ENCODE peak calls at places on chromosomes 2 and 18, in six cellular contexts. One of them, this sample, is unnamed.

GRCh38 chr2:39567507-39567906 is 98.2 kb upstream of the TMEM178A start:
- DNase-seq in non-pigmented ciliary epithelial cell: peak
- DNase-seq in lower lobe of right lung: no peak
- DNase-seq in M059J: peak
- DNase-seq in fibroblast of the aortic adventitia: peak
- DNase-seq in SK-MEL-5: no peak
- DNase-seq in this sample: no peak

GRCh38 chr2:49044265-49044664 is 110.0 kb downstream of the FSHR start:
- DNase-seq in non-pigmented ciliary epithelial cell: no peak
- DNase-seq in lower lobe of right lung: no peak
- DNase-seq in M059J: no peak
- DNase-seq in fibroblast of the aortic adventitia: no peak
- DNase-seq in SK-MEL-5: no peak
- DNase-seq in this sample: no peak

GRCh38 chr18:34352385-34353163 is 127.9 kb upstream of the NOL4 start:
- DNase-seq in non-pigmented ciliary epithelial cell: no peak
- DNase-seq in lower lobe of right lung: no peak
- DNase-seq in M059J: peak
- DNase-seq in fibroblast of the aortic adventitia: no peak
- DNase-seq in SK-MEL-5: peak
- DNase-seq in this sample: no peak

GRCh38 chr2:29753676-29754444 is 167.5 kb downstream of the ALK start:
- DNase-seq in non-pigmented ciliary epithelial cell: peak
- DNase-seq in lower lobe of right lung: no peak
- DNase-seq in M059J: peak
- DNase-seq in fibroblast of the aortic adventitia: peak
- DNase-seq in SK-MEL-5: no peak
- DNase-seq in this sample: no peak

GRCh38 chr18:37564796-37565137 is 831 bp downstream of the CELF4 start:
- DNase-seq in non-pigmented ciliary epithelial cell: no peak
- DNase-seq in lower lobe of right lung: peak
- DNase-seq in M059J: peak
- DNase-seq in fibroblast of the aortic adventitia: peak
- DNase-seq in SK-MEL-5: peak
- DNase-seq in this sample: peak

GRCh38 chr2:128630974-128631697 is 312.5 kb upstream of the HS6ST1 start:
- DNase-seq in non-pigmented ciliary epithelial cell: no peak
- DNase-seq in lower lobe of right lung: no peak
- DNase-seq in M059J: no peak
- DNase-seq in fibroblast of the aortic adventitia: no peak
- DNase-seq in SK-MEL-5: no peak
- DNase-seq in this sample: no peak

GRCh38 chr2:170883683-170884082 is 45.4 kb upstream of the GORASP2 start:
- DNase-seq in non-pigmented ciliary epithelial cell: no peak
- DNase-seq in lower lobe of right lung: no peak
- DNase-seq in M059J: peak
- DNase-seq in fibroblast of the aortic adventitia: no peak
- DNase-seq in SK-MEL-5: no peak
- DNase-seq in this sample: no peak

GRCh38 chr2:105143467-105144127 is 97.9 kb upstream of the GPR45 start:
- DNase-seq in non-pigmented ciliary epithelial cell: no peak
- DNase-seq in lower lobe of right lung: no peak
- DNase-seq in M059J: no peak
- DNase-seq in fibroblast of the aortic adventitia: no peak
- DNase-seq in SK-MEL-5: peak
- DNase-seq in this sample: peak

GRCh38 chr18:47373465-47373864 is 122.0 kb upstream of the SKOR2 start:
- DNase-seq in non-pigmented ciliary epithelial cell: no peak
- DNase-seq in lower lobe of right lung: no peak
- DNase-seq in M059J: no peak
- DNase-seq in fibroblast of the aortic adventitia: no peak
- DNase-seq in SK-MEL-5: no peak
- DNase-seq in this sample: no peak

GRCh38 chr2:53633441-53633840 is 134.2 kb upstream of the CHAC2 start:
- DNase-seq in non-pigmented ciliary epithelial cell: no peak
- DNase-seq in lower lobe of right lung: no peak
- DNase-seq in M059J: peak
- DNase-seq in fibroblast of the aortic adventitia: peak
- DNase-seq in SK-MEL-5: no peak
- DNase-seq in this sample: peak

GRCh38 chr2:238421695-238422035 is 5.1 kb upstream of the ASB1 start:
- DNase-seq in non-pigmented ciliary epithelial cell: no peak
- DNase-seq in lower lobe of right lung: no peak
- DNase-seq in M059J: no peak
- DNase-seq in fibroblast of the aortic adventitia: no peak
- DNase-seq in SK-MEL-5: no peak
- DNase-seq in this sample: no peak

GRCh38 chr2:204492417-204492816 is 52.9 kb upstream of the PARD3B start:
- DNase-seq in non-pigmented ciliary epithelial cell: no peak
- DNase-seq in lower lobe of right lung: no peak
- DNase-seq in M059J: no peak
- DNase-seq in fibroblast of the aortic adventitia: no peak
- DNase-seq in SK-MEL-5: no peak
- DNase-seq in this sample: no peak

GRCh38 chr2:215396595-215397313 is 39.1 kb downstream of the FN1 start:
- DNase-seq in non-pigmented ciliary epithelial cell: no peak
- DNase-seq in lower lobe of right lung: no peak
- DNase-seq in M059J: peak
- DNase-seq in fibroblast of the aortic adventitia: peak
- DNase-seq in SK-MEL-5: peak
- DNase-seq in this sample: peak

GRCh38 chr2:179655627-179656026 is 205.8 kb downstream of the ZNF385B start:
- DNase-seq in non-pigmented ciliary epithelial cell: peak
- DNase-seq in lower lobe of right lung: no peak
- DNase-seq in M059J: peak
- DNase-seq in fibroblast of the aortic adventitia: peak
- DNase-seq in SK-MEL-5: no peak
- DNase-seq in this sample: no peak

GRCh38 chr2:197055045-197055444 is 128.5 kb upstream of the PGAP1 start:
- DNase-seq in non-pigmented ciliary epithelial cell: no peak
- DNase-seq in lower lobe of right lung: no peak
- DNase-seq in M059J: no peak
- DNase-seq in fibroblast of the aortic adventitia: no peak
- DNase-seq in SK-MEL-5: no peak
- DNase-seq in this sample: no peak

GRCh38 chr2:101616411-101616810 is 81.1 kb upstream of the MAP4K4 start:
- DNase-seq in non-pigmented ciliary epithelial cell: no peak
- DNase-seq in lower lobe of right lung: no peak
- DNase-seq in M059J: no peak
- DNase-seq in fibroblast of the aortic adventitia: no peak
- DNase-seq in SK-MEL-5: peak
- DNase-seq in this sample: no peak

GRCh38 chr2:88671786-88672427 is 19.6 kb upstream of the RPIA start:
- DNase-seq in non-pigmented ciliary epithelial cell: no peak
- DNase-seq in lower lobe of right lung: no peak
- DNase-seq in M059J: peak
- DNase-seq in fibroblast of the aortic adventitia: peak
- DNase-seq in SK-MEL-5: peak
- DNase-seq in this sample: peak

GRCh38 chr2:102803041-102803896 is 41.4 kb downstream of the TMEM182 start:
- DNase-seq in non-pigmented ciliary epithelial cell: peak
- DNase-seq in lower lobe of right lung: no peak
- DNase-seq in M059J: peak
- DNase-seq in fibroblast of the aortic adventitia: no peak
- DNase-seq in SK-MEL-5: no peak
- DNase-seq in this sample: no peak

GRCh38 chr2:160034396-160034795 is 28.0 kb downstream of the PLA2R1 start:
- DNase-seq in non-pigmented ciliary epithelial cell: no peak
- DNase-seq in lower lobe of right lung: no peak
- DNase-seq in M059J: no peak
- DNase-seq in fibroblast of the aortic adventitia: no peak
- DNase-seq in SK-MEL-5: no peak
- DNase-seq in this sample: no peak

This sample was measured in HTR-8/SVneo.